ENCODE peak calls at places on chromosomes 4 and X, in six cellular contexts. O, F, Q, H, R and Y are unnamed samples.

GRCh38 chrX:150569155-150569477 is 695 bp downstream of the MTM1 start:
- DNase-seq in H (peak; percentile 44), F (peak; percentile 41), Q (no peak), R (no peak), O (peak; percentile 35), Y (peak; percentile 28)

GRCh38 chr4:52946811-52947210 is 84.7 kb downstream of the RASL11B start:
- DNase-seq in F (no peak), O (no peak), Q (no peak), H (no peak), R (no peak), Y (no peak)

GRCh38 chr4:182749768-182750167 is 167.4 kb downstream of the DCTD start:
- DNase-seq in F (no peak), R (no peak), H (no peak), Q (no peak), O (no peak), Y (peak; percentile 26)

GRCh38 chr4:88219099-88219498 is 60.7 kb upstream of the ABCG2 start:
- DNase-seq in F (peak; percentile 72), O (peak; percentile 59), H (peak; percentile 61), Q (no peak), R (no peak), Y (peak; percentile 60)

GRCh38 chr4:26197018-26197779 is 123.6 kb upstream of the RBPJ start:
- DNase-seq in Q (no peak), H (peak; percentile 99), O (peak; percentile 93), F (peak; percentile 33), R (no peak), Y (peak; percentile 97)

GRCh38 chr4:69759189-69759604 is 1.2 kb downstream of the SULT1B1 start:
- DNase-seq in F (no peak), H (peak; percentile 45), Q (no peak), R (no peak), O (no peak), Y (no peak)

GRCh38 chrX:132171881-132172280 is 44.1 kb upstream of the FRMD7 start:
- DNase-seq in Q (no peak), R (no peak), H (no peak), O (no peak), F (no peak), Y (no peak)

GRCh38 chr4:17599826-17600225 is 14.6 kb upstream of the MED28 start:
- DNase-seq in Q (no peak), R (no peak), O (peak; percentile 29), H (peak; percentile 16), F (no peak), Y (no peak)

DNA sequence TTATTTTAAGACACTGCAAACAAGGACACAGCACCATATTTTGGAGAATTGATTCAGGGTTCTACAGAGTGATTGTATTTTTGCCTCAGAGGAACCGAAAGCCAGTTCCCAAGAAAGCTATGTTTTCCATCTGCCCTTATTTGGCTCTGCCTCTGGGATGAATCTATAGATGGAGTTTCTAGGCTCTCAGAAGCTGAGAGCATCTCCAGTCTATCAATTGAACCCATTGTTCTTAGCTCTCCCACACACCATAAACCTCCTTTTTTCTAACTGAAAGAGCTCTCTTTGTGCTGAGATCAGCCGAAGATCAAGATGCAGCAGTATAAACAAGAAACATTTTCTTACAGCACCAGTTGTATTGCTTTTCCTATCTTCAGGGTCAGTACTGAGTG is 16.9 kb downstream of the PLP1 start:
- DNase-seq in H (no peak), Q (no peak), F (no peak), O (no peak), R (no peak), Y (no peak)
- H3K4me3 ChIP-seq in H (no peak overlapping the region), Q (no peak overlapping the region), F (no peak overlapping the region), O (peak overlapping the region; percentile 15), R (no peak overlapping the region), Y (no peak overlapping the region)

GRCh38 chr4:47839259-47839658 is 1.4 kb upstream of the CORIN start:
- DNase-seq in R (peak; percentile 18), O (peak; percentile 24), Q (no peak), H (peak; percentile 93), F (peak; percentile 38), Y (peak; percentile 54)

GRCh38 chr4:47840291-47840690 is 2.4 kb upstream of the CORIN start:
- DNase-seq in O (no peak), H (no peak), F (no peak), R (no peak), Q (no peak), Y (no peak)

GRCh38 chr4:47836655-47837581 is 949 bp downstream of the CORIN start:
- DNase-seq in H (peak; percentile 80), F (peak; percentile 75), R (peak; percentile 73), Q (peak; percentile 64), O (peak; percentile 74), Y (peak; percentile 84)

GRCh38 chr4:47837582-47838294 is at the start of gene CORIN:
- DNase-seq in R (no peak), F (no peak), H (no peak), Q (no peak), O (no peak), Y (no peak)

GRCh38 chr4:47838445-47838844 is 578 bp upstream of the CORIN start:
- DNase-seq in O (no peak), Q (no peak), R (no peak), H (no peak), F (no peak), Y (no peak)
- TF ChIP-seq CTCF in O (no peak), Q (no peak), R (no peak), H (no peak), F (no peak), Y (no peak)

DNA sequence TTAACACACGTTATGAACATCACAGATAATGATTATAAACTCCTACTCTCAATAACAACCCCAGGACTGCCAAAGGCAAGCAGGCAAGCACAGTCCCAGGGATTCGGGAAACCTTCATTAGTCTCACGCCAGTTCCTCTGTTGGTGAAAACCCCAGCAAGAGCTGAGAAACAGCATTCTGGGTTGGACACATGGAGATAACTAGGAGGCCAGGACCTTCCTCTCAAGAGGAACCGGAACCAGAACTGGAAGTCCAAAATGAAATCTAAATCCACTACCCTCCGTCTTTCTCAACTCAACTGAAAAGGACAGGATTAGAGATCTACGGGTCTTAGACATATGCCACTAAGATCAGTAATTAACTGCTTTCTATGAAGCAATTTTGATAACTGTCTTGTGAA is 3.8 kb downstream of the VEGFC start:
- DNase-seq in F (no peak), H (no peak), Q (no peak), O (no peak), R (no peak), Y (no peak)
- H3K4me3 ChIP-seq in F (no peak overlapping the region), H (no peak overlapping the region), Q (no peak overlapping the region), O (peak overlapping the region; percentile 18), R (no peak overlapping the region), Y (peak overlapping the region; percentile 8)

DNA sequence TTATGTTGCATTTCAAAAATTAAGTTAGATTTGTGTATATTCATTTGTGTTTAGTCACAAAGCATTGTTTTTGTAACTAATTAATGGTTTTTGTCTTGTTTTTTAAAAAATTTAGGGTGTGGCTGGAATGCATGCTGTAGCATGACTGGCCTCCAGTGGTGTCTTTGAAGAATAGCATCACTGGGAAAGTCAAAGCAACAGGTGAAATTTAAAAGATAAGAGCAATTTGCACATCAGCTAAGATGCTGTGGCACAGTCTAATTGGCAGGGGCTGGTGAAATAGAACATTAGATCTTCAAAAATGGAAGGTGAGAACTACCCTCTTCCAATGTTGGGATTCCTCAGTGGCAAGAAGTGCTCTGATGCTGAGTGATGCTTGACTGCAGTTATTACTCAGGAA is 45.3 kb downstream of the ANK2 start:
- DNase-seq in O (peak; percentile 13), R (no peak), H (peak; percentile 54), Q (no peak), F (peak; percentile 4), Y (peak; percentile 40)
- TF ChIP-seq CTCF in O (peak; percentile 75), R (peak; percentile 24), H (peak; percentile 83), Q (peak; percentile 67), F (peak; percentile 77), Y (peak; percentile 76)

DNA sequence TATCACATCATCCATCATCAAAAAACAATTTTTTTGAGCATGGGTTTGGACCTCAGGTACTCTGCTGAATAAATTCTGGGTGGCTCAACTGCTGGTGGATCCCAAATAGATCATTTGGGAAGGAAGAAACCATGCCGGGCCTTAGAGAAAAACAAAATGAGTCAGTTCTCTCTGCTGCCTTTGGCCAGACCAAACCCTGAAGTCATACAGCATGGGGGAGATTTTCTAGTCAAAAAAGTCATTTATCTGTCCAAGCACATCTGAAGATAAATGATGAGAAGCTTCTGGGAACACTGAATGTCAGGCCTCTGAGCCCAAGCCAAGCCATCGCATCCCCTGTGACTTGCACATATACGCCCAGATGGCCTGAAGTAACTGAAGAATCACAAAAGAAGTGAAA is 261.4 kb downstream of the DHX15 start:
- DNase-seq in F (no peak), R (no peak), H (peak; percentile 22), O (no peak), Q (no peak), Y (peak; percentile 19)
- H3K4me3 ChIP-seq in F (no peak overlapping the region), R (no peak overlapping the region), H (no peak overlapping the region), O (no peak overlapping the region), Q (no peak overlapping the region), Y (no peak overlapping the region)

GRCh38 chr4:153873741-153874140 is 84.9 kb upstream of the SFRP2 start:
- DNase-seq in O (no peak), Q (no peak), R (no peak), H (no peak), F (no peak), Y (no peak)
- TF ChIP-seq CTCF in O (no peak), Q (no peak), R (no peak), H (no peak), F (no peak), Y (no peak)

GRCh38 chrX:28590394-28590793 is 3.1 kb downstream of the IL1RAPL1 start:
- DNase-seq in R (no peak), F (no peak), Q (no peak), O (no peak), H (no peak), Y (no peak)

GRCh38 chrX:28589048-28589447 is 1.8 kb downstream of the IL1RAPL1 start:
- DNase-seq in F (no peak), O (no peak), R (no peak), Q (no peak), H (no peak), Y (no peak)

GRCh38 chrX:28595346-28595745 is 8.1 kb downstream of the IL1RAPL1 start:
- DNase-seq in R (no peak), O (no peak), Q (no peak), F (no peak), H (no peak), Y (no peak)

GRCh38 chrX:28586891-28587635 is at the start of gene IL1RAPL1:
- DNase-seq in Q (peak; percentile 18), O (peak; percentile 12), H (peak; percentile 31), R (no peak), F (no peak), Y (peak; percentile 75)

DNA sequence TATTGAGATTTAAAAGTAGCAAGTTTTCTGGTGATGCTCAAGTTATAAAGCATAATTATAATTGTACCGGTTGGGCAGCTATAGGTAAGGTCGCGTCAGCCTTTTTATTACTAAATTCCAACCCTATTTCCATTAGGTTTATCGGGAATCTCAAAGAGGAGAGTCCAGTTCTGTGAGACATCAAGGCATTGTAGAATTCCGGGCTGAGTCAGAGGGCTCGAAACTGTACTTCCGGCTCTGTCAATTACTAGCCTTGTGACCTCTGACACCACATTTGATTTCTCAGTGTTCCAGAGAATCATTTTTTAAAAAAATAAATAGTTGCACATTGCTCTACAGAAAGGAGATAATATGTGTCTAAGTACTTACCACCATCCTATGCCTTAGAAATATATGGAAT is 4.3 kb downstream of the IL1RAPL1 start:
- DNase-seq in H (no peak), F (no peak), R (no peak), O (no peak), Q (no peak), Y (no peak)
- H3K4me3 ChIP-seq in H (no peak overlapping the region), F (no peak overlapping the region), R (no peak overlapping the region), O (no peak overlapping the region), Q (no peak overlapping the region), Y (no peak overlapping the region)